ENCODE peak calls at places on chromosomes 6 and 20, in ten cellular contexts. D is astrocyte of the spinal cord, V is dorsolateral prefrontal cortex, G is AG10803, U is fibroblast of lung, F is left lung, Y is endodermal cell, W is fibroblast of mammary gland, E is AG09309, B is heart left ventricle. J is an unnamed sample.

GRCh38 chr20:35698298-35699126 is 640 bp downstream of the NFS1 start:
- DNase-seq in W (no peak), V (peak), E (no peak), U (no peak), B (no peak), D (no peak), F (no peak), G (no peak), Y (peak), J (no peak)

GRCh38 chr20:434221-434620 is 26.1 kb downstream of the RBCK1 start:
- DNase-seq in G (no peak), Y (peak), E (no peak), D (no peak), B (no peak), U (no peak), W (no peak), F (no peak), V (no peak), J (no peak)

GRCh38 chr20:43102394-43102793 is 87.3 kb downstream of the PTPRT start:
- DNase-seq in F (no peak), G (no peak), U (no peak), B (no peak), Y (peak), V (no peak), E (no peak), D (no peak), W (no peak), J (no peak)

GRCh38 chr6:37783025-37783825 is 36.3 kb upstream of the ZFAND3 start:
- DNase-seq in W (peak), D (peak), G (peak), F (no peak), E (no peak), B (no peak), V (peak), Y (peak), U (peak), J (no peak)

GRCh38 chr6:41713161-41713649 is 22.2 kb downstream of the TFEB start:
- DNase-seq in G (no peak), Y (no peak), U (peak), B (peak), E (no peak), V (peak), D (peak), W (no peak), F (peak), J (peak)

GRCh38 chr20:56998438-56998837 is 268.0 kb downstream of the BMP7 start:
- DNase-seq in F (no peak), D (no peak), E (no peak), Y (no peak), U (no peak), B (no peak), V (no peak), W (no peak), G (no peak), J (no peak)

GRCh38 chr20:24742436-24742835 is 206.6 kb upstream of the CST7 start:
- DNase-seq in Y (peak), E (no peak), W (no peak), D (no peak), B (no peak), U (no peak), V (no peak), F (no peak), G (no peak), J (no peak)

GRCh38 chr20:4944518-4944917 is 56.8 kb downstream of the SLC23A2 start:
- DNase-seq in D (no peak), U (no peak), W (peak), V (no peak), F (no peak), E (no peak), G (peak), B (no peak), Y (no peak), J (peak)

GRCh38 chr20:48986899-48987298 is 59.2 kb upstream of the CSE1L start:
- DNase-seq in F (no peak), W (no peak), Y (no peak), V (no peak), E (no peak), D (no peak), G (no peak), B (no peak), U (no peak), J (peak)

GRCh38 chr20:62052336-62052841 is 13.3 kb downstream of the TAF4 start:
- DNase-seq in V (no peak), B (no peak), G (no peak), F (no peak), Y (no peak), D (no peak), W (no peak), E (no peak), U (no peak), J (no peak)

GRCh38 chr6:111646942-111647341 is 41.3 kb upstream of the TRAF3IP2 start:
- DNase-seq in G (peak), F (no peak), W (peak), U (peak), Y (no peak), E (no peak), B (no peak), D (peak), V (no peak), J (peak)

GRCh38 chr20:36770680-36771079 is 2.9 kb downstream of the DSN1 start:
- DNase-seq in W (no peak), F (no peak), G (no peak), U (no peak), D (no peak), V (no peak), E (no peak), B (no peak), Y (no peak), J (no peak)

GRCh38 chr20:18986895-18987580 is 173.5 kb downstream of the SCP2D1 start:
- DNase-seq in F (no peak), U (no peak), Y (no peak), V (no peak), D (no peak), E (no peak), W (no peak), B (no peak), G (no peak), J (no peak)

GRCh38 chr6:138538390-138539031 is 39.2 kb upstream of the NHSL1 start:
- DNase-seq in D (peak), V (no peak), B (peak), G (peak), U (peak), W (peak), F (no peak), E (no peak), Y (no peak), J (no peak)

GRCh38 chr6:5486214-5486613 is 224.9 kb downstream of the FARS2 start:
- DNase-seq in U (no peak), F (no peak), E (no peak), B (no peak), W (no peak), V (no peak), Y (no peak), G (no peak), D (no peak), J (no peak)

GRCh38 chr20:45489083-45489531 is 19.6 kb downstream of the WFDC2 start:
- DNase-seq in W (peak), E (no peak), F (no peak), U (peak), B (no peak), G (no peak), V (no peak), Y (no peak), D (peak), J (no peak)

GRCh38 chr6:137570307-137570832 is 76.2 kb upstream of the OLIG3 start:
- DNase-seq in G (no peak), W (no peak), Y (no peak), B (no peak), V (no peak), U (no peak), E (no peak), F (no peak), D (no peak), J (no peak)

GRCh38 chr6:144585217-144585814 is 300.2 kb downstream of the UTRN start:
- DNase-seq in D (peak), V (no peak), B (no peak), F (no peak), Y (no peak), G (peak), U (peak), W (peak), E (no peak), J (peak)

GRCh38 chr20:18394363-18394762 is 72.5 kb downstream of the DZANK1 start:
- DNase-seq in Y (peak), E (no peak), V (no peak), F (no peak), U (no peak), G (no peak), D (no peak), B (no peak), W (no peak), J (no peak)

DNA sequence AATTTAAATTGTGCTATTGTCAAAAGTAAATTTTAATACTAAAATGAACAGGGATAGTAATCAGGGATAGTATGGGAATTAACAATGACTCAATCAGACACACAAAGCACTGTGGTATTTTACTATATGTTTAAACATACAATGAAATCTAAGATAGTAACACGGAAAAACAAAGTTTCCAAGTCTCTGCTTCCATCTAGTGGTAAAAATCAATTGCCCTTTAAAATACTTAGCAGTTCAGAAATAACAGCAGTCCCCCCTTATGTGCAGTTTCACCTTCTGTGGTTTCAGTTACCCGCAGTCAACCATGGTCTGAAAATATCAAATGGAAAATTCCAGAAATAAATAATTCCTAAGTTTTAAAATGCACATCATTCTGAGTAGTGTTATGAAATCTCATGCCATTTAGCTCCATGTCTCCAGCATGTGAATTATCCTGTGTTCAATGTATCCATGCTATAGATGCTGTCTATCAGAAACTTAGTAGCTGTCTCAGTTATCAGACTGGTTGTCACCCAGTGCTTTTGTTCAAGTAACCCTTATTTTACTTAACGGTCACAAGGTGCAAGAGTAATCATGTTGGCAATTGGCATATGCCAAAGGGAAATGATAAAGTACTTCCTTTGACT is 58.5 kb downstream of the AHI1 start:
- DNase-seq in U (peak), W (peak), Y (no peak), G (no peak), D (peak), F (no peak), V (no peak), B (no peak), E (no peak), J (peak)
- TF ChIP-seq CTCF in U (peak), W (peak), Y (peak), G (peak), D (peak), F (peak), V (peak), B (peak), E (peak), J (peak)

GRCh38 chr6:32046450-32047083 is 8.4 kb downstream of the CYP21A2 start:
- DNase-seq in D (peak), B (peak), V (no peak), U (peak), F (peak), W (peak), E (no peak), Y (peak), G (peak), J (peak)
- H3K4me3 ChIP-seq in D (no peak), B (no peak), V (no peak), U (no peak), F (no peak), W (no peak), E (no peak), Y (no peak), G (no peak), J (no peak)

GRCh38 chr6:69985180-69985579 is 118.8 kb downstream of the COL19A1 start:
- DNase-seq in D (peak), W (peak), F (no peak), U (peak), B (no peak), G (no peak), Y (no peak), V (no peak), E (no peak), J (no peak)
- TF ChIP-seq CTCF in D (no peak), W (no peak), F (no peak), U (no peak), B (no peak), G (no peak), Y (no peak), V (no peak), E (no peak), J (no peak)

DNA sequence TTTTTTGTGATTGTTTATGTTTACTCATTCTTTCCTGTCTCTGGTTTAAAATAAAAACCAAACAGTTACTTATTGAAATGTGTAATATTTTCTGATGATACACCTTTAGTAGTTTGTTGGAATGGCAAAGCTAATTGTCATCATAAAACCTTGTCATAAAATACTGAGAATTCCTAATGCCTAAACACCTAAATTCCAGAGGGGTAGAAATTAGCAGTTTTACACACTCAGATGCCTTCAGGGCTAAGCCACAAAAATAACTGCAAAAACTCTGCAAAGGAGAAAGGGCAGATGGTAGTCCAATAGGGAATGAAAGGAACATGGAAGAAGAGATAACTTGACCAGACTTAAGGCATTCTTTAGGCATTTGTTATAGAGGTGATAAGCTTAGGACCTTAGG is 30.3 kb downstream of the FAM83B start:
- DNase-seq in E (no peak), V (no peak), D (no peak), W (no peak), Y (no peak), G (no peak), B (no peak), U (no peak), F (no peak), J (no peak)
- H3K4me3 ChIP-seq in E (no peak), V (no peak), D (no peak), W (no peak), Y (no peak), G (no peak), B (no peak), U (no peak), F (no peak), J (no peak)